ENCODE peak calls at places on chromosomes 4 and X, in six cellular contexts. One of them, this sample, is unnamed.

GRCh38 chr4:72374156-72374555 is 194.9 kb downstream of the ADAMTS3 start:
- DNase-seq in GM23248: peak; percentile 55
- DNase-seq in A549: no peak
- DNase-seq in upper lobe of left lung: no peak
- DNase-seq in CD8-positive, alpha-beta T cell: no peak
- DNase-seq in neural progenitor cell: no peak
- DNase-seq in this sample: no peak

GRCh38 chr4:185395255-185395955 is at the start of gene LRP2BP:
- DNase-seq in A549: no peak
- DNase-seq in upper lobe of left lung: no peak
- DNase-seq in CD8-positive, alpha-beta T cell: no peak
- DNase-seq in GM23248: peak; percentile 36
- DNase-seq in neural progenitor cell: no peak
- DNase-seq in this sample: no peak

GRCh38 chrX:102957751-102958150 is 20.7 kb downstream of the RAB40AL start:
- DNase-seq in CD8-positive, alpha-beta T cell: no peak
- DNase-seq in GM23248: peak; percentile 34
- DNase-seq in A549: no peak
- DNase-seq in neural progenitor cell: no peak
- DNase-seq in upper lobe of left lung: no peak
- DNase-seq in this sample: no peak

GRCh38 chr4:105956566-105956965 is 61.3 kb downstream of the NPNT start:
- DNase-seq in CD8-positive, alpha-beta T cell: no peak
- DNase-seq in neural progenitor cell: peak; percentile 7
- DNase-seq in upper lobe of left lung: no peak
- DNase-seq in GM23248: no peak
- DNase-seq in A549: no peak
- DNase-seq in this sample: no peak

GRCh38 chr4:8321220-8321619 is 51.7 kb downstream of the HTRA3 start:
- DNase-seq in GM23248: no peak
- DNase-seq in A549: no peak
- DNase-seq in CD8-positive, alpha-beta T cell: no peak
- DNase-seq in neural progenitor cell: no peak
- DNase-seq in upper lobe of left lung: no peak
- DNase-seq in this sample: no peak

GRCh38 chr4:11878241-11878640 is 449.5 kb upstream of the HS3ST1 start:
- DNase-seq in GM23248: no peak
- DNase-seq in neural progenitor cell: no peak
- DNase-seq in A549: no peak
- DNase-seq in CD8-positive, alpha-beta T cell: no peak
- DNase-seq in upper lobe of left lung: no peak
- DNase-seq in this sample: no peak

GRCh38 chr4:84878090-84878489 is 88.4 kb downstream of the WDFY3 start:
- DNase-seq in A549: no peak
- DNase-seq in neural progenitor cell: no peak
- DNase-seq in GM23248: peak; percentile 90
- DNase-seq in upper lobe of left lung: no peak
- DNase-seq in CD8-positive, alpha-beta T cell: no peak
- DNase-seq in this sample: no peak

GRCh38 chrX:12304261-12304660 is 166.0 kb downstream of the FRMPD4 start:
- DNase-seq in A549: no peak
- DNase-seq in upper lobe of left lung: no peak
- DNase-seq in neural progenitor cell: no peak
- DNase-seq in GM23248: peak; percentile 10
- DNase-seq in CD8-positive, alpha-beta T cell: no peak
- DNase-seq in this sample: no peak

GRCh38 chr4:830776-831482 is 5.0 kb upstream of the CPLX1 start:
- DNase-seq in A549: no peak
- DNase-seq in CD8-positive, alpha-beta T cell: no peak
- DNase-seq in GM23248: no peak
- DNase-seq in neural progenitor cell: no peak
- DNase-seq in upper lobe of left lung: no peak
- DNase-seq in this sample: no peak

GRCh38 chr4:44629280-44629866 is 22.1 kb downstream of the YIPF7 start:
- DNase-seq in A549: peak; percentile 44
- DNase-seq in upper lobe of left lung: no peak
- DNase-seq in CD8-positive, alpha-beta T cell: no peak
- DNase-seq in GM23248: peak; percentile 70
- DNase-seq in neural progenitor cell: peak; percentile 66
- DNase-seq in this sample: no peak

GRCh38 chrX:81996166-81996565 is 794.3 kb downstream of the SH3BGRL start:
- DNase-seq in A549: no peak
- DNase-seq in neural progenitor cell: no peak
- DNase-seq in upper lobe of left lung: no peak
- DNase-seq in CD8-positive, alpha-beta T cell: no peak
- DNase-seq in GM23248: no peak
- DNase-seq in this sample: no peak

GRCh38 chr4:105605493-105605892 is 53.1 kb downstream of the ARHGEF38 start:
- DNase-seq in GM23248: peak; percentile 39
- DNase-seq in A549: no peak
- DNase-seq in upper lobe of left lung: no peak
- DNase-seq in neural progenitor cell: no peak
- DNase-seq in CD8-positive, alpha-beta T cell: no peak
- DNase-seq in this sample: no peak

GRCh38 chr4:184536070-184536880 is 61.9 kb upstream of the IRF2 start:
- DNase-seq in CD8-positive, alpha-beta T cell: no peak
- DNase-seq in upper lobe of left lung: no peak
- DNase-seq in A549: no peak
- DNase-seq in GM23248: peak; percentile 45
- DNase-seq in neural progenitor cell: no peak
- DNase-seq in this sample: no peak

GRCh38 chrX:17459008-17459407 is 84.0 kb downstream of the NHS start:
- DNase-seq in CD8-positive, alpha-beta T cell: no peak
- DNase-seq in A549: no peak
- DNase-seq in GM23248: peak; percentile 70
- DNase-seq in upper lobe of left lung: no peak
- DNase-seq in neural progenitor cell: no peak
- DNase-seq in this sample: no peak

GRCh38 chr4:26484032-26484515 is 6.2 kb downstream of the CCKAR start:
- DNase-seq in CD8-positive, alpha-beta T cell: no peak
- DNase-seq in A549: no peak
- DNase-seq in GM23248: peak; percentile 38
- DNase-seq in upper lobe of left lung: no peak
- DNase-seq in neural progenitor cell: no peak
- DNase-seq in this sample: no peak

GRCh38 chrX:135453381-135453780 is 31.6 kb downstream of the SMIM10L2A start:
- DNase-seq in CD8-positive, alpha-beta T cell: no peak
- DNase-seq in upper lobe of left lung: no peak
- DNase-seq in GM23248: no peak
- DNase-seq in A549: no peak
- DNase-seq in neural progenitor cell: no peak
- DNase-seq in this sample: no peak

DNA sequence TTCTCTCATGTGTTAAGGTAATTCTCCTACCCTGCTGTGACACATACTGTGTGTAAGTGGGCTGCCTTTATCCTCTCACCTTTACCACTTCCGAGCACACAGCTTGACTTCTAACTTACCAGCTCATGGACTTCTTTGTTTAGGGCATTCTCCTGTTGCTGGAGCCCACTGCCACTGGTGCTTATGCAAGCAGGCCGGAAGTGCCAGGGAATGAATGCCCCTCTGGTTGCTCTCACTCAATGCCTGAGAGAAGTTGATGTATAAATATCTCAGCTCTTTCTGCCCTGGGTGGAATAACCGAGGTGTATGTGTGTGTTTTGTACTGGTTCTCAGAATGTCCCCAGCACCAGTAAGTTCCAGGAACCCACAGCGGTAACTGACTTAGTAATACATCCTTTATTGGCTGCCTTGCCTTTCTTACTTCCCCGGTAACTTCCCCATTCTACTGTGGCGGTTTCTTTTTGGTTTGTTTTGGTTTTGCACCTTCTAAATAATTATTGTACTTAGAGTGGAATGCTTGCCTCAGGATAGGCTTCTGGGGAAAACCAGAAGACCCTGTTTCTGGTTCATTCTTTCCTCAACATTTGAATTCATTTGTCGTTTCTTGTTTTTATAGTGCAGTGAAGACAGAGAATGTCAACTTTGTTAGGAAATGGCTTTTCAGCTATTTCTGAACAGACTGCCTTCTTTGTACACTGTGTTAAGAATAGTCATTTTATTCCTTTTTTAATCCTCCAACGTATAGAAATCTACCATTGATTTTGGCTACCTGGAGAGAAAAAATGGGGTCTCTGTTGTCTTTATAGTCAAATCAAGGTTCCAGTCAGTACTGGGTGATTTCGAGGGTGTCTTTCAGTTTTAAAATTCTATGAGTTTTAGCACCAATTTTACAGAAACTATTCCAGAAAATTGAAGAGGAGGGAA is 45.4 kb downstream of the CXorf58 start:
- DNase-seq in CD8-positive, alpha-beta T cell: peak; percentile 17
- DNase-seq in A549: peak; percentile 4
- DNase-seq in neural progenitor cell: peak; percentile 31
- DNase-seq in GM23248: no peak
- DNase-seq in upper lobe of left lung: peak; percentile 21
- DNase-seq in this sample: peak; percentile 38
- H3K4me3 ChIP-seq in CD8-positive, alpha-beta T cell: peak overlapping the region; percentile 51
- H3K4me3 ChIP-seq in A549: no peak overlapping the region
- H3K4me3 ChIP-seq in neural progenitor cell: no peak overlapping the region
- H3K4me3 ChIP-seq in GM23248: no peak overlapping the region
- H3K4me3 ChIP-seq in upper lobe of left lung: no peak overlapping the region
- H3K4me3 ChIP-seq in this sample: peak overlapping the region; percentile 85

GRCh38 chr4:10105421-10105820 is 11.2 kb downstream of the WDR1 start:
- DNase-seq in CD8-positive, alpha-beta T cell: no peak
- DNase-seq in GM23248: peak; percentile 27
- DNase-seq in neural progenitor cell: no peak
- DNase-seq in A549: no peak
- DNase-seq in upper lobe of left lung: no peak
- DNase-seq in this sample: no peak

GRCh38 chr4:10104211-10104990 is 12.2 kb downstream of the WDR1 start:
- DNase-seq in CD8-positive, alpha-beta T cell: no peak
- DNase-seq in A549: no peak
- DNase-seq in neural progenitor cell: peak; percentile 62
- DNase-seq in upper lobe of left lung: no peak
- DNase-seq in GM23248: peak; percentile 61
- DNase-seq in this sample: no peak

GRCh38 chr4:10106421-10107039 is 10.1 kb downstream of the WDR1 start:
- DNase-seq in upper lobe of left lung: peak; percentile 71
- DNase-seq in neural progenitor cell: no peak
- DNase-seq in GM23248: peak; percentile 99
- DNase-seq in A549: peak; percentile 72
- DNase-seq in CD8-positive, alpha-beta T cell: peak; percentile 67
- DNase-seq in this sample: peak; percentile 47

GRCh38 chr4:10105920-10106319 is 10.7 kb downstream of the WDR1 start:
- DNase-seq in GM23248: no peak
- DNase-seq in A549: no peak
- DNase-seq in neural progenitor cell: no peak
- DNase-seq in upper lobe of left lung: no peak
- DNase-seq in CD8-positive, alpha-beta T cell: no peak
- DNase-seq in this sample: no peak

DNA sequence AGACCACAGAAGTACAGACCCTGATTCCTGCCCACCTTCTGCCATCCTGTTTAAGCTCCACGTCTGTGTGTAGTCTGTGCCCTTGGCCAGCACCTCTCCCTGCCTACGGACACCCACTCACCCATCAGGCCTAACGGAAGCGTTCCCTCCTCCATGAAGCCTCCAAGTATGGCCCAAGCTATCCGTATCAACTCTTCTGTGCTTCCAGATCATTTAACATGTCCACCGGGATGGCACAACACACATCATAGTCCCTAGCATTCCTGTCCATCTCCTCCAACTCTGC is 11.7 kb downstream of the WDR1 start:
- DNase-seq in neural progenitor cell: no peak
- DNase-seq in CD8-positive, alpha-beta T cell: no peak
- DNase-seq in GM23248: no peak
- DNase-seq in upper lobe of left lung: no peak
- DNase-seq in A549: no peak
- DNase-seq in this sample: no peak
- H3K4me1 ChIP-seq in neural progenitor cell: peaks cover 48% of the 10 kb centered on the region
- H3K4me1 ChIP-seq in CD8-positive, alpha-beta T cell: peaks cover 97% of the 10 kb centered on the region
- H3K4me1 ChIP-seq in GM23248: peaks cover 82% of the 10 kb centered on the region
- H3K4me1 ChIP-seq in upper lobe of left lung: peaks cover 65% of the 10 kb centered on the region
- H3K4me1 ChIP-seq in A549: peaks cover 50% of the 10 kb centered on the region
- H3K4me1 ChIP-seq in this sample: peaks cover 95% of the 10 kb centered on the region

DNA sequence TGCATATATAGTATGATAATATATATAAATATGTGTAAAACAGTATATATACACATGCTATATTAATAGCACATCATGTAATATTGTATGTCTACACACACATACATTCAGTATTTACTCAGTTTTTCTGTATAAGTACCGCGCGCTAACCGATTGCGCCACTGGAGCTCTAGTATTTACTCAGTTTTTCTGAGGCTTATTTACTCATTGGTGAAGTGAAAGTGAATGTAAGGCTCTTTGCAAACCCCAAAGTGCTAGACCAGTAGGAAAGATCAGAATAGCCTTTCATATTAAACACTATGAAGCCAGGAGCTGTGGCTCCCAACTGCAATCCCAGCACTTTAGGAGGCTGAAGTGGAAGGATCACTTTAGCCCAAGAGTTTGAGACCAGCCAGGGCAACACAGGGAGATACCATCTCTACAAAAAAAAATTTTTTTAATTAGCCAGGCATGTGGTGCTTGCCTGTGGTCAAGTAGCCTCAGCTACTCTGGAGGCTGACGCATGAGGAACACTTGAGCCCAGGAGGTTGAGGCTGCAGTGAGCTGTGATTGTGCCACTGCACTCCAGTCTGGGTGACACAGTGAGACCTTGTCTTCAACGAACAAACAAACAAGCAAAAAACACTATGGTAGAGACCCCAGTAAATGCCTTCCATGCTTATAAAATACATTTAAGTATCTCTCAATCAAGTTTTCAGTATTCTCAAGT is 125.8 kb downstream of the KIT start:
- DNase-seq in CD8-positive, alpha-beta T cell: no peak
- DNase-seq in A549: no peak
- DNase-seq in upper lobe of left lung: peak; percentile 58
- DNase-seq in GM23248: peak; percentile 27
- DNase-seq in neural progenitor cell: no peak
- DNase-seq in this sample: no peak
- H3K4me3 ChIP-seq in CD8-positive, alpha-beta T cell: no peak overlapping the region
- H3K4me3 ChIP-seq in A549: no peak overlapping the region
- H3K4me3 ChIP-seq in upper lobe of left lung: no peak overlapping the region
- H3K4me3 ChIP-seq in GM23248: peak overlapping the region; percentile 48
- H3K4me3 ChIP-seq in neural progenitor cell: no peak overlapping the region
- H3K4me3 ChIP-seq in this sample: no peak overlapping the region

DNA sequence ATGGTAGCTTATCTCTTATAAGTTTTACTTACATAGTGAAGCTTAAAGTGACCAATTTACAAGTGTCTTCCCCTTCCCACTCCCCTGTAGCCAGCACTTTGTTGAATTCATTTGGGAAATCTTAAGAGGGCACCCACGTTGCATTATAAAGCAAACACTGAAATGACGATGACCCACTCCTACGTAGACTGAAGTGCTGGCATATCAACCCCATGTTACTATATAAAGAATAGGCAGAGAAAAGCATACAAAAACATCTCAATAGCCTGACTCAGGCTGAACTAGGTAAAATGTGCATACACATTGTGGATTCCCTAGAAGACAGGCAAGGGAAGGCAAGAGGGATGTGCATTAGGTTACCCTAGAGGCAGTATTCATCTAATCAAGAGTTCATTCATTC is 313.4 kb downstream of the TENM3 start:
- DNase-seq in neural progenitor cell: no peak
- DNase-seq in CD8-positive, alpha-beta T cell: no peak
- DNase-seq in GM23248: no peak
- DNase-seq in A549: no peak
- DNase-seq in upper lobe of left lung: peak; percentile 25
- DNase-seq in this sample: no peak
- H3K4me1 ChIP-seq in neural progenitor cell: peaks cover 97% of the 10 kb centered on the region
- H3K4me1 ChIP-seq in CD8-positive, alpha-beta T cell: no peaks in the 10 kb centered on the region
- H3K4me1 ChIP-seq in GM23248: no peaks in the 10 kb centered on the region
- H3K4me1 ChIP-seq in A549: no peaks in the 10 kb centered on the region
- H3K4me1 ChIP-seq in upper lobe of left lung: no peaks in the 10 kb centered on the region
- H3K4me1 ChIP-seq in this sample: no peaks in the 10 kb centered on the region

This sample was measured in CD4-positive, CD25-positive, alpha-beta regulatory T cell.